ENCODE peak calls at places on chromosomes 6 and 20, in nine cellular contexts. H, W, M, P, R, F, G, T and O are unnamed samples.

GRCh38 chr6:32952817-32953739 is at the start of gene HLA-DMA:
- DNase-seq in T (peak; percentile 99), P (peak; percentile 71), M (peak; percentile 91), R (peak; percentile 93), F (peak; percentile 80), H (peak; percentile 49), G (peak; percentile 88), W (peak; percentile 93), O (peak; percentile 47)

GRCh38 chr20:36548006-36548315 is 6.6 kb downstream of the MYL9 start:
- DNase-seq in R (peak; percentile 74), H (no peak), T (no peak), M (no peak), F (no peak), P (peak; percentile 44), W (no peak), G (no peak), O (no peak)

GRCh38 chr6:144493035-144493910 is 208.1 kb downstream of the UTRN start:
- DNase-seq in G (no peak), P (no peak), R (no peak), W (no peak), F (no peak), H (no peak), M (no peak), T (no peak), O (no peak)

GRCh38 chr6:136501081-136501480 is 49.1 kb downstream of the MAP7 start:
- DNase-seq in R (no peak), W (no peak), G (no peak), F (no peak), H (no peak), P (no peak), T (no peak), M (no peak), O (no peak)

GRCh38 chr6:69719602-69720193 is 77.1 kb downstream of the LMBRD1 start:
- DNase-seq in M (no peak), F (no peak), P (peak; percentile 11), T (no peak), G (no peak), W (no peak), R (no peak), H (peak; percentile 2), O (no peak)

GRCh38 chr20:44370639-44371218 is 15.2 kb downstream of the HNF4A start:
- DNase-seq in P (no peak), F (no peak), M (peak; percentile 74), T (no peak), R (no peak), H (peak; percentile 90), G (no peak), W (peak; percentile 69), O (no peak)

GRCh38 chr6:119348308-119349040 is 1.1 kb downstream of the MAN1A1 start:
- DNase-seq in H (no peak), G (no peak), T (no peak), P (peak; percentile 34), M (peak; percentile 48), W (peak; percentile 26), F (no peak), R (peak; percentile 71), O (peak; percentile 40)

GRCh38 chr20:12570371-12570770 is 438.4 kb upstream of the SPTLC3 start:
- DNase-seq in P (no peak), R (no peak), H (peak; percentile 17), F (no peak), W (no peak), G (peak; percentile 27), M (no peak), T (no peak), O (no peak)

GRCh38 chr6:101393291-101394251 is at the start of gene GRIK2:
- DNase-seq in P (peak; percentile 14), F (no peak), R (no peak), T (no peak), M (peak; percentile 25), G (no peak), H (peak; percentile 17), W (no peak), O (no peak)

GRCh38 chr20:23156842-23157423 is 70.8 kb upstream of the CD93 start:
- DNase-seq in T (no peak), P (no peak), M (no peak), R (no peak), F (peak; percentile 3), G (no peak), H (no peak), W (no peak), O (no peak)

GRCh38 chr6:82006027-82006738 is 241.4 kb downstream of the IBTK start:
- DNase-seq in F (no peak), M (peak; percentile 9), G (no peak), H (no peak), P (no peak), R (no peak), W (no peak), T (no peak), O (peak; percentile 15)

GRCh38 chr6:32785781-32786533 is 22.6 kb upstream of the HLA-DQB2 start:
- DNase-seq in P (peak; percentile 36), M (peak; percentile 28), H (peak; percentile 37), R (peak; percentile 63), W (no peak), T (peak; percentile 27), F (peak; percentile 47), G (no peak), O (no peak)

GRCh38 chr6:15329154-15329781 is 83.4 kb downstream of the JARID2 start:
- DNase-seq in W (no peak), R (no peak), F (no peak), M (no peak), P (no peak), G (no peak), H (no peak), T (no peak), O (no peak)

GRCh38 chr20:19828233-19828632 is 70.2 kb downstream of the RIN2 start:
- DNase-seq in P (no peak), H (peak; percentile 64), F (no peak), W (no peak), T (peak; percentile 68), M (no peak), R (no peak), G (no peak), O (no peak)

GRCh38 chr6:21037453-21037852 is 503.2 kb downstream of the CDKAL1 start:
- DNase-seq in M (no peak), W (no peak), P (no peak), F (no peak), G (no peak), R (no peak), T (peak; percentile 40), H (no peak), O (no peak)

GRCh38 chr6:35727935-35728662 is 8.7 kb upstream of the ARMC12 start:
- DNase-seq in F (peak; percentile 89), T (no peak), W (peak; percentile 96), P (peak; percentile 93), R (peak; percentile 99), H (peak; percentile 62), G (no peak), M (peak; percentile 96), O (peak; percentile 94)
- TF ChIP-seq EP300 in F (peak; percentile 96), T (no peak), W (peak; percentile 98), P (peak; percentile 88), R (peak; percentile 99), H (no peak), G (no peak), M (peak; percentile 100), O (peak; percentile 97)

DNA sequence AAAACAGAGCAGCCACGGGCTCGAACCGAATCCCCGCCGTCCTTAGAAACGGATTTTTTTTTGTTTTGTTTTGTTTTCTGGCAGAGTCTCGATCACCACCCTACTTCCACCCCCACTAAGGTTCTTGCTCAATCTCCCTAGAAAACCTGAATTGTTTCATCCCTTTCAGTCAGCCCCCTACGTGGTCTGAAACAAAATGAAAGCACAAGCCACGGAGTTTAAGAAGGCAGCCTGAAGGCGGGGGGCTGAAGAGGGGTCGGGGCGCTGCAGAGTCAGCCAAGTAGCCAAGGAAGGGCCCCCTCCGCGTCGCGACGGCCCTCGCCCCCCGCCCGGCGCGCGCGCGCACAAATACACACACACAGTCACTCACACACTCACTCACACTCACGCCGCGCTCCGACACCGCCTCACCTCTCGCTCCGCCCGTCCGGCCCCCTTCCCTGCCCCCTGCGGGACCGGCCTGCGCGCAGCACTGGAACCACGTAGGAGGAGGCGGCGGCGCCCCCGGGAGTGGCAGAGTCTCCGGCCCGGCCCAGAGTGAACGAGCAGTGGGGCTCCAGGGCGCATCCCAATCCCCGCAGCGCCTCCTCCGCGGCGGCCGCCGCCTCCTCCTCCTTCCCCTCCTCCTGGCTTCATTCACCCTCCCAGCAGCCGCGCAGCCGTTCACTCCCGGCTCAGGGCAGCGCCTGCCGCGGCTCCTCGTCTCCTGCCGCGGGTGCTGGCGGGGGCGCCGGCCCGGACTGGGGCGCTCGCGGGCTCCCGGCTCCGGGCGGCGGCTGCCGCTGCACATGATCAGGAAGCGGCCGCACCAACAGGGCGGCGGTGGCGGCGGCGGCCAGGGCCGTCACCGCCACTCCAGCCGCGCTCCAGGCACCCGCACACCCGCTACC is 1.4 kb downstream of the ATXN1 start:
- DNase-seq in T (no peak), F (peak; percentile 84), R (peak; percentile 97), M (peak; percentile 92), W (peak; percentile 91), G (no peak), H (peak; percentile 43), P (peak; percentile 66), O (peak; percentile 88)
- TF ChIP-seq POLR2A in T (peak; percentile 80), F (peak; percentile 75), R (peak; percentile 90), M (peak; percentile 97), W (peak; percentile 51), G (no peak), H (peak; percentile 34), P (peak; percentile 49), O (peak; percentile 49)

DNA sequence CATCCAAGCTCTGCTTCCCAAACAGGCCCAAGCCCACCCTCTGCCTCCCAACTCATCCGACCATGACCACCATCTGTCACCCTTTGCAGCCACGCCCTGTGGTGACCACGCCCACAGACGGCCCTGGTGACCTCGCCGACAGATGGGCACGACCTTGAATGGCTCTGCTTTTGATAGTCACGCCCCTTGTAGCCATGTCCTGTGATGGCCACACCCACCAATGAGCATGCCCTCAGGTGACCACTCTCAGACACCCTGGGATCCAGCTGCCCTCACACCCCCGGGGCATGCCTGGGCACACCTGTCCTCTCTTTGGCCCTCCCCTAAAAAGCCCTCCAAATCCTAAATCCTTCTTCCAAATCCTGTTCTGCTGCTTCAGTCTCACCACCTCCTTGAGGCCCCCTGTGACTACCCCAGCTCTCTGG is 51.0 kb downstream of the SSR1 start:
- DNase-seq in M (peak; percentile 51), G (no peak), T (no peak), F (no peak), H (peak; percentile 9), R (peak; percentile 62), P (peak; percentile 64), W (no peak), O (peak; percentile 53)
- TF ChIP-seq EP300 in M (no peak), G (no peak), T (no peak), F (no peak), H (no peak), R (no peak), P (no peak), W (no peak), O (no peak)

DNA sequence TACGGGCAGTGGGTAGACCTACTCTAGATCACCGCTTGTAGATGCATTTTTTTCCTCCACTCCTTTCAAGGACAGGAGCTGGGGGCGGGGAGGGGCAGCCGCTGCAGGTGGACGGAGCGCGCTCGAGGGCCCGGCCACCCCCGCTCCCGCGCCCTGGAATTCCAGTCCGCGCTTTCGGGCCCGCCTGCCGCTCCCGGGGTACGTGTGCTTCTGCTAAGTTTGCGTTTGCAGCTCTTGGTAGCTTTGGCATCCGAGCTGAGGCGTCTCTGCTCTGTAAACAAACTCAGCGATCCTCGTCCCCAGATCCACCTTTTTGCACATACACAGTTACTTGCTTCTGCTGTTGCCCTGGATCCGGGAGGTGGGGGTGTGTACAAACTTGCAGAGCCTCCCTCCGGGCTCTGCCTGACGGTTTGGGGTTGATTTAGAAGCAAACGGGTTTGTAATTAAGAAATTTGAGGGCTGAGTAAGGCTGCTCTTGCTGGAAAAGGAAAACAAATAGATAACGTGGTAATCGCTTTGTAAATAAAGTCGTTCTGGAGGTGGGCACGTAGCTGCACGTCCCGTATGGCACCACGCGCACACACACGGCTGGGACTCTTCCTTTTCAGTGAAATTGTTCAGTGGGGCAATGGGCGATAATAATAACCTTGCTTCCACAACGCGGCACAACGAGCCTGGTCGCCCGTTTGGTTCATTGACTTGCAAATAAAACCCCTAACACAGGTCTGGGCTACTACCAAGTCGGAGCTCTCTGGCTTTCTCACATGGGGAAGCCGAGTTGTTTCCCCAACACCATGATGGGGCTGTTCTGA is 998 bp upstream of the CITED2 start:
- DNase-seq in T (peak; percentile 65), F (peak; percentile 87), P (peak; percentile 88), R (peak; percentile 98), G (peak; percentile 71), H (peak; percentile 64), W (peak; percentile 92), M (peak; percentile 95), O (peak; percentile 90)
- TF ChIP-seq POLR2A in T (peak; percentile 69), F (peak; percentile 74), P (peak; percentile 78), R (peak; percentile 49), G (peak; percentile 65), H (no peak), W (no peak), M (peak; percentile 76), O (peak; percentile 54)